ENCODE peak calls at places on chromosomes 6 and 20, in nine cellular contexts. W is kidney glomerular epithelial cell; R is Calu3; P is activated T-cell treated with anti-CD3 and anti-CD28 coated beads for 1 hour; A is CD4-positive, alpha-beta T cell; I is stimulated activated CD4-positive, alpha-beta T cell treated with anti-CD3 and anti-CD28 coated beads, Interleukin-2, amount 100 ng/mL, for 48 hours; T is globus pallidus; Q is hypothalamus; Y is GM23248. K is an unnamed sample.

GRCh38 chr20:23063573-23063972 is 14.1 kb upstream of the THBD start:
- DNase-seq in P (no peak), Q (no peak), W (no peak), R (no peak), A (no peak), Y (no peak), T (no peak), I (no peak), K (no peak)

GRCh38 chr20:48626226-48626937 is 201.4 kb downstream of the PREX1 start:
- DNase-seq in P (no peak), Q (no peak), A (no peak), Y (no peak), W (no peak), I (no peak), T (no peak), R (no peak), K (no peak)

GRCh38 chr6:147508871-147509608 is 550 bp downstream of the SAMD5 start:
- DNase-seq in A (no peak), Q (no peak), W (no peak), R (no peak), T (no peak), I (no peak), P (no peak), Y (no peak), K (no peak)

GRCh38 chr6:150324044-150324443 is 44.8 kb upstream of the IYD start:
- DNase-seq in Y (no peak), T (no peak), W (peak), Q (no peak), A (no peak), P (no peak), I (no peak), R (no peak), K (peak)

GRCh38 chr6:36235309-36235708 is 34.6 kb upstream of the PNPLA1 start:
- DNase-seq in Y (peak), T (no peak), W (no peak), I (no peak), P (no peak), Q (no peak), R (no peak), A (no peak), K (no peak)

GRCh38 chr6:83231146-83231545 is 38.0 kb downstream of the RWDD2A start:
- DNase-seq in Y (peak), Q (no peak), A (no peak), W (no peak), R (no peak), T (no peak), I (no peak), P (no peak), K (no peak)

GRCh38 chr6:144144996-144145395 is 5.3 kb upstream of the STX11 start:
- DNase-seq in P (no peak), I (no peak), W (no peak), T (no peak), R (no peak), Q (no peak), Y (no peak), A (no peak), K (no peak)

GRCh38 chr20:64005394-64005793 is 24.5 kb downstream of the PRPF6 start:
- DNase-seq in R (no peak), W (no peak), T (no peak), Q (no peak), A (no peak), I (no peak), Y (peak), P (no peak), K (no peak)

GRCh38 chr20:61939691-61940360 is 125.9 kb downstream of the TAF4 start:
- DNase-seq in A (no peak), P (no peak), W (no peak), Q (no peak), Y (no peak), I (no peak), T (no peak), R (no peak), K (no peak)

GRCh38 chr20:63968136-63968927 is 1.4 kb downstream of the ZNF512B start:
- DNase-seq in P (no peak), W (no peak), Q (no peak), I (no peak), Y (no peak), R (no peak), A (no peak), T (no peak), K (no peak)

GRCh38 chr20:22389836-22390542 is 194.4 kb downstream of the FOXA2 start:
- DNase-seq in R (peak), W (peak), Q (no peak), I (no peak), T (no peak), A (no peak), P (no peak), Y (peak), K (peak)

GRCh38 chr6:1285589-1286340 is 26.1 kb upstream of the FOXQ1 start:
- DNase-seq in W (peak), R (no peak), Q (no peak), I (no peak), P (no peak), Y (peak), A (no peak), T (no peak), K (peak)

GRCh38 chr20:48314925-48315592 is 512.7 kb downstream of the PREX1 start:
- DNase-seq in A (no peak), I (no peak), P (no peak), W (no peak), Q (no peak), T (no peak), Y (no peak), R (no peak), K (no peak)

GRCh38 chr6:42446370-42446769 is 5.4 kb downstream of the TRERF1 start:
- DNase-seq in W (no peak), T (no peak), I (no peak), P (no peak), Q (no peak), Y (no peak), A (no peak), R (no peak), K (no peak)

GRCh38 chr6:85498596-85499258 is 48.8 kb downstream of the NT5E start:
- DNase-seq in W (no peak), R (peak), I (no peak), A (no peak), T (no peak), Q (no peak), Y (peak), P (no peak), K (no peak)

GRCh38 chr20:58746551-58747399 is 54.2 kb downstream of the NPEPL1 start:
- DNase-seq in I (no peak), Q (no peak), A (no peak), Y (peak), T (no peak), P (no peak), R (no peak), W (no peak), K (no peak)

GRCh38 chr6:43838276-43839036 is 68.4 kb downstream of the VEGFA start:
- DNase-seq in W (peak), Y (peak), I (no peak), P (no peak), Q (no peak), R (peak), A (no peak), T (no peak), K (peak)

GRCh38 chr20:23118766-23119165 is 32.6 kb upstream of the CD93 start:
- DNase-seq in W (no peak), Q (no peak), T (no peak), R (no peak), A (no peak), P (no peak), I (no peak), Y (no peak), K (no peak)

GRCh38 chr20:47515843-47516242 is 14.2 kb downstream of the NCOA3 start:
- DNase-seq in Y (no peak), R (no peak), T (no peak), W (no peak), Q (no peak), A (no peak), P (no peak), I (no peak), K (no peak)

GRCh38 chr20:45444050-45444449 is 25.5 kb upstream of the WFDC2 start:
- DNase-seq in Y (no peak), I (no peak), Q (no peak), W (no peak), T (no peak), R (no peak), P (no peak), A (no peak), K (no peak)

GRCh38 chr20:50415516-50416268 is 94.5 kb upstream of the PTPN1 start:
- DNase-seq in T (peak), Y (peak), I (no peak), A (no peak), Q (peak), R (peak), W (peak), P (no peak), K (no peak)

GRCh38 chr20:54643761-54644160 is 168.4 kb downstream of the DOK5 start:
- DNase-seq in Y (peak), R (no peak), P (no peak), I (no peak), T (no peak), Q (peak), W (peak), A (no peak), K (peak)

GRCh38 chr6:32614366-32615081 is 22.7 kb upstream of the HLA-DQA1 start:
- DNase-seq in W (peak), R (no peak), P (no peak), I (no peak), A (no peak), T (no peak), Y (no peak), Q (no peak), K (no peak)

GRCh38 chr6:7201732-7202541 is 94.2 kb downstream of the RREB1 start:
- DNase-seq in W (no peak), Q (peak), I (no peak), Y (no peak), R (no peak), T (peak), P (no peak), A (no peak), K (no peak)

GRCh38 chr6:45663181-45664180 is 285.7 kb upstream of the SUPT3H start:
- DNase-seq in T (peak), R (no peak), I (peak), Y (peak), P (peak), Q (peak), A (peak), W (no peak), K (no peak)

GRCh38 chr20:14829897-14830296 is 492.5 kb upstream of the FLRT3 start:
- DNase-seq in Q (no peak), R (no peak), T (no peak), P (no peak), W (no peak), I (no peak), Y (no peak), A (no peak), K (no peak)

GRCh38 chr6:33017694-33018353 is 8.4 kb upstream of the HLA-DOA start:
- DNase-seq in I (no peak), T (no peak), P (no peak), W (no peak), Q (no peak), A (no peak), Y (no peak), R (no peak), K (no peak)

GRCh38 chr20:43331911-43332310 is 125.8 kb upstream of the SRSF6 start:
- DNase-seq in A (no peak), T (no peak), Y (peak), Q (no peak), I (no peak), W (no peak), R (no peak), P (no peak), K (no peak)

GRCh38 chr20:36919715-36920333 is 31.7 kb downstream of the SAMHD1 start:
- DNase-seq in A (no peak), Q (no peak), R (peak), P (no peak), Y (peak), I (no peak), W (peak), T (peak), K (peak)

GRCh38 chr20:40493071-40493470 is 196.0 kb downstream of the MAFB start:
- DNase-seq in T (no peak), W (no peak), I (no peak), R (peak), A (no peak), Y (peak), P (no peak), Q (no peak), K (no peak)

GRCh38 chr20:9884666-9885065 is 45.8 kb upstream of the PAK5 start:
- DNase-seq in R (no peak), I (no peak), T (no peak), A (no peak), Y (peak), W (peak), Q (no peak), P (no peak), K (peak)

GRCh38 chr20:50144362-50144761 is 9.2 kb downstream of the PEDS1 start:
- DNase-seq in Y (peak), I (no peak), A (no peak), R (peak), P (no peak), T (no peak), Q (no peak), W (peak), K (no peak)

GRCh38 chr20:1881240-1881835 is 13.9 kb upstream of the SIRPA start:
- DNase-seq in Y (no peak), I (no peak), T (peak), A (no peak), P (no peak), Q (peak), R (no peak), W (no peak), K (no peak)